ENCODE peak calls at places on chromosomes 1 and 21, in nine cellular contexts. G is tibial nerve, X is breast epithelium, F is psoas muscle, E is body of pancreas, W is aorta, Y is small intestine, C is mesenchymal stem cell, T is A549. Z is an unnamed sample.
A peak's percentile ranks its signal among the peaks of the same experiment; 100 is the strongest.

GRCh38 chr1:98792123-98792522 is 130.6 kb downstream of the SNX7 start:
- DNase-seq in G (no peak), X (no peak), F (no peak), E (no peak), W (no peak), Y (no peak), C (peak; percentile 36), T (no peak), Z (no peak)

GRCh38 chr21:29145837-29146453 is 15.5 kb downstream of the MAP3K7CL start:
- DNase-seq in G (no peak), X (peak; percentile 36), F (no peak), E (no peak), W (no peak), Y (peak; percentile 47), C (peak; percentile 26), T (no peak), Z (no peak)

GRCh38 chr1:36516372-36517018 is 33.8 kb upstream of the CSF3R start:
- DNase-seq in G (no peak), X (peak; percentile 23), F (peak; percentile 37), E (peak; percentile 44), W (no peak), Y (peak; percentile 56), C (peak; percentile 56), T (peak; percentile 79), Z (no peak)

GRCh38 chr21:37204580-37204979 is 62.6 kb downstream of the VPS26C start:
- DNase-seq in G (no peak), X (no peak), F (no peak), E (no peak), W (no peak), Y (no peak), C (peak; percentile 74), T (no peak), Z (no peak)

GRCh38 chr1:73674945-73675561 is 522.9 kb downstream of the LRRIQ3 start:
- DNase-seq in G (no peak), X (no peak), F (no peak), E (no peak), W (no peak), Y (peak; percentile 29), C (peak; percentile 19), T (no peak), Z (no peak)

GRCh38 chr21:40967771-40968170 is 120.8 kb upstream of the DSCAM start:
- DNase-seq in G (no peak), X (no peak), F (no peak), E (no peak), W (no peak), Y (no peak), C (no peak), T (no peak), Z (no peak)

GRCh38 chr1:37323486-37324377 is 150.6 kb upstream of the ZC3H12A start:
- DNase-seq in G (no peak), X (no peak), F (no peak), E (no peak), W (peak; percentile 74), Y (peak; percentile 34), C (no peak), T (peak; percentile 36), Z (peak; percentile 20)

GRCh38 chr1:218499911-218500310 is 154.8 kb downstream of the TGFB2 start:
- DNase-seq in G (no peak), X (no peak), F (no peak), E (no peak), W (no peak), Y (no peak), C (no peak), T (no peak), Z (no peak)

GRCh38 chr1:75130865-75131592 is 3.2 kb upstream of the LHX8 start:
- DNase-seq in G (no peak), X (no peak), F (no peak), E (no peak), W (no peak), Y (no peak), C (no peak), T (no peak), Z (no peak)

GRCh38 chr1:110148961-110149360 is 1.3 kb upstream of the SLC6A17 start:
- DNase-seq in G (no peak), X (no peak), F (no peak), E (no peak), W (no peak), Y (no peak), C (no peak), T (peak; percentile 13), Z (no peak)

DNA sequence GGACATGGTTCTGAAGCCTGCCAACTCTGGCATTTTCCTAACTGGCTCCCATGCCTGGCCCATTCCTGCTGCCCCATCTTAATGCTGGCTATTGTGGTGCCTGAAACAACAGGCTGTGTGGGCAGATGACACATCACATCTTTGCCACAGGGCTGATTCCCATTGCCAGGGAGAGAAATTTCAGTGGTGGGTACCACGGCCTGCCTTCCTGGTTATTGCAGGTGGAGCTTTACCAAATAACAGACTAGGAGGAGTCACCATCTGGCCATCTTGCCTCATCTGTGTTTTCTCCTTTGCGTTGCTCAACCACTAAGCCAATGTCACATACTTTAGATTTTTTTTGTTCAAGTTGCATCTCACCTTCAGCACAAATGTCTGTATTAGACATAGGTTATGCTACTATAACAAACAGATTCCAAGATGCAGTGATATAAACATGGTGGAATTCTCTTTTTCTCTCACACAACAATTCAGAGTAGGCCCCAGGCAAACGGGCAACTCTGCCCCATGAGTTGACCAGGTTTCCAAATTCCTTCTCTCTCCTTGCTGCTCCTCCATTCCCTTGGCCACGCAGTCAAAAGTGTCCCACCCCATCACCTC is 14.1 kb downstream of the CDA start:
- DNase-seq in G (no peak), X (no peak), F (no peak), E (no peak), W (no peak), Y (no peak), C (no peak), T (no peak), Z (no peak)
- H3K4me1 ChIP-seq in G (no peaks in the 10 kb centered on the region), X (no peaks in the 10 kb centered on the region), F (no peaks in the 10 kb centered on the region), E (no peaks in the 10 kb centered on the region), W (no peaks in the 10 kb centered on the region), Y (no peaks in the 10 kb centered on the region), C (peaks cover 8% of the 10 kb centered on the region), T (peaks cover 51% of the 10 kb centered on the region), Z (no peaks in the 10 kb centered on the region)

GRCh38 chr1:10117865-10118264 is 85.1 kb downstream of the UBE4B start:
- DNase-seq in G (no peak), X (no peak), F (no peak), E (no peak), W (no peak), Y (no peak), C (peak; percentile 38), T (no peak), Z (no peak)

GRCh38 chr1:10121688-10122087 is 88.7 kb upstream of the KIF1B start:
- DNase-seq in G (no peak), X (no peak), F (no peak), E (no peak), W (no peak), Y (no peak), C (no peak), T (no peak), Z (no peak)

GRCh38 chr1:10128081-10128765 is 82.1 kb upstream of the KIF1B start:
- DNase-seq in G (no peak), X (no peak), F (no peak), E (no peak), W (no peak), Y (no peak), C (no peak), T (no peak), Z (no peak)

GRCh38 chr1:10117132-10117531 is 84.4 kb downstream of the UBE4B start:
- DNase-seq in G (no peak), X (no peak), F (no peak), E (no peak), W (no peak), Y (no peak), C (no peak), T (no peak), Z (no peak)

DNA sequence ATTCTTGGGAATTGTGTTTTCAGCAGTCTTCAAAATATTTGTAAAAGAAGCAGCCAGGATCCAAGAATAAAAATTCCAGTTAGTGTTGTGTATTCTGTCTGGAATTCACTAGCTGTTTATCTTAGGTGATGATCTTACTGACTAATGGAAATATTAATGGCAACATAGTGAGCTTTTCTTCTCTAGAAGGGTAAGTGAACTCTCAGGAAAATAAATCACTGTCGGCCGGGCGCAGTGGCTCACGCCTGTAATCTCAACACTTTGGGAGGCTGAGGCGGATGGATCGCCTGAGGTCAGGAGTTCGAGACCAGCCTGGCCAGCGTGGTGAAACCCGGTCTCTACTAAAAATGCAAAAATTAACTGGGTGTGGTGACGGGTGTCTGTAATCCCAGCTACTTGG is 87.4 kb upstream of the KIF1B start:
- DNase-seq in G (no peak), X (no peak), F (no peak), E (no peak), W (peak; percentile 87), Y (no peak), C (peak; percentile 80), T (no peak), Z (no peak)
- H3K27ac ChIP-seq in G (no peak overlapping the region), X (peak overlapping the region; percentile 8), F (peak overlapping the region; percentile 24), E (no peak overlapping the region), W (peak overlapping the region; percentile 5), Y (no peak overlapping the region), C (peak overlapping the region; percentile 60), T (no peak overlapping the region), Z (no peak overlapping the region)

DNA sequence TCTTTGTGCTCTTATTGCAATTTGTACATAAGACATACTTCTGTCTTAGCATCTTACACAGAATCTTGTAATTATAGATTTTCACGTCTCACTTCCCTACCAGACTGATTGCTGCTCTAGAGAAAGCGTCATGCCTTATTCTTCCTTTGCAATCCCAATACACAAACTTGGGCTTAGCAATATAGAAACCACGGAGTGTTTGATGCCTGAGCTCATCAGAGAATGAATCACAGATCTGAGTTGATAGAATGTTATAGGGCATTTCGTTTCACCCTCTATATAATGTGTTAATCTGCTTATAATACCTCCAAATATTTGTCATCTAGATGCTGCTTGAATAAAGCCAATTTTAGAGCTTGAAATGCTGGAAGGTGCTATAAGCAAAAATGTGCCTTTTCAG is 6.6 kb downstream of the FMO1 start:
- DNase-seq in G (no peak), X (no peak), F (no peak), E (no peak), W (no peak), Y (peak; percentile 31), C (peak; percentile 35), T (no peak), Z (no peak)
- H3K4me1 ChIP-seq in G (no peaks in the 10 kb centered on the region), X (no peaks in the 10 kb centered on the region), F (no peaks in the 10 kb centered on the region), E (peaks cover 19% of the 10 kb centered on the region), W (no peaks in the 10 kb centered on the region), Y (peaks cover 2% of the 10 kb centered on the region), C (peaks cover 9% of the 10 kb centered on the region), T (peaks cover 4% of the 10 kb centered on the region), Z (peaks cover 3% of the 10 kb centered on the region)

GRCh38 chr1:93669369-93669768 is 12.3 kb downstream of the BCAR3 start:
- DNase-seq in G (no peak), X (no peak), F (no peak), E (no peak), W (no peak), Y (no peak), C (peak; percentile 45), T (no peak), Z (no peak)

GRCh38 chr1:93668121-93668520 is 13.5 kb downstream of the BCAR3 start:
- DNase-seq in G (no peak), X (no peak), F (no peak), E (no peak), W (no peak), Y (no peak), C (peak; percentile 54), T (no peak), Z (no peak)

GRCh38 chr1:93668951-93669350 is 12.7 kb downstream of the BCAR3 start:
- DNase-seq in G (no peak), X (no peak), F (no peak), E (no peak), W (no peak), Y (no peak), C (no peak), T (no peak), Z (no peak)

GRCh38 chr1:93666613-93667384 is 14.8 kb downstream of the BCAR3 start:
- DNase-seq in G (no peak), X (peak; percentile 61), F (no peak), E (no peak), W (no peak), Y (no peak), C (no peak), T (no peak), Z (no peak)

GRCh38 chr1:93667642-93668041 is 14.0 kb downstream of the BCAR3 start:
- DNase-seq in G (no peak), X (no peak), F (no peak), E (no peak), W (no peak), Y (no peak), C (no peak), T (no peak), Z (no peak)
- H3K27ac ChIP-seq in G (peak overlapping the region; percentile 38), X (peak overlapping the region; percentile 64), F (no peak overlapping the region), E (no peak overlapping the region), W (no peak overlapping the region), Y (no peak overlapping the region), C (no peak overlapping the region), T (peak overlapping the region; percentile 95), Z (no peak overlapping the region)

Z was measured in iPS DF 6.9.